ENCODE peak calls at places on chromosomes 6 and 20, in eight cellular contexts. V, O, T, E, Y, S, X and G are unnamed samples.

GRCh38 chr6:43723737-43724295 is 36.2 kb upstream of the MRPS18A start:
- DNase-seq in V (peak), S (peak), O (peak), E (peak), T (no peak), X (peak), Y (peak), G (peak)

GRCh38 chr20:43576108-43576507 is 14.6 kb upstream of the IFT52 start:
- DNase-seq in X (no peak), Y (no peak), O (no peak), V (peak), E (no peak), S (peak), T (no peak), G (no peak)

GRCh38 chr6:27294409-27294808 is 17.7 kb downstream of the POM121L2 start:
- DNase-seq in V (no peak), X (no peak), O (no peak), Y (no peak), T (no peak), S (no peak), E (no peak), G (peak)

GRCh38 chr6:165571068-165571682 is 91.9 kb downstream of the PDE10A start:
- DNase-seq in E (no peak), T (no peak), X (no peak), Y (no peak), S (no peak), O (no peak), V (no peak), G (no peak)

GRCh38 chr6:24376875-24377274 is 19.0 kb upstream of the DCDC2 start:
- DNase-seq in V (no peak), X (no peak), E (no peak), O (no peak), T (no peak), Y (no peak), S (no peak), G (no peak)

GRCh38 chr20:62603021-62603906 is 39.0 kb upstream of the SLCO4A1 start:
- DNase-seq in Y (no peak), V (peak), T (peak), X (no peak), E (no peak), O (no peak), S (peak), G (no peak)

GRCh38 chr6:25788305-25788922 is 33.9 kb downstream of the SLC17A4 start:
- DNase-seq in X (no peak), V (peak), Y (peak), E (peak), T (no peak), O (no peak), S (peak), G (peak)

GRCh38 chr20:454951-455350 is 7.4 kb downstream of the TBC1D20 start:
- DNase-seq in V (no peak), O (no peak), X (no peak), E (no peak), S (no peak), Y (no peak), T (no peak), G (no peak)

GRCh38 chr6:107079429-107079828 is 35.9 kb downstream of the BEND3 start:
- DNase-seq in O (no peak), V (no peak), E (peak), X (no peak), Y (no peak), S (no peak), T (no peak), G (no peak)

GRCh38 chr20:51541189-51542032 is 1.1 kb downstream of the NFATC2 start:
- DNase-seq in Y (peak), S (peak), X (no peak), V (peak), E (no peak), O (peak), T (peak), G (peak)

GRCh38 chr6:28488916-28489365 is 26.7 kb downstream of the GPX6 start:
- DNase-seq in E (no peak), O (peak), Y (peak), T (no peak), S (peak), V (no peak), X (no peak), G (peak)

GRCh38 chr6:9233226-9233625 is 797.9 kb upstream of the SLC35B3 start:
- DNase-seq in E (no peak), T (no peak), O (no peak), X (no peak), Y (no peak), S (no peak), V (no peak), G (no peak)

GRCh38 chr6:39203804-39204495 is 25.3 kb downstream of the KCNK5 start:
- DNase-seq in E (peak), X (peak), V (no peak), S (no peak), O (no peak), Y (peak), T (no peak), G (no peak)

GRCh38 chr20:53774487-53775203 is 181.0 kb upstream of the ZNF217 start:
- DNase-seq in T (no peak), X (peak), O (no peak), E (no peak), V (no peak), S (no peak), Y (no peak), G (no peak)

GRCh38 chr6:4322134-4322845 is 186.9 kb upstream of the ECI2 start:
- DNase-seq in E (no peak), T (no peak), Y (no peak), X (no peak), O (no peak), S (no peak), V (no peak), G (no peak)

GRCh38 chr20:480044-480443 is 17.7 kb upstream of the TBC1D20 start:
- DNase-seq in T (no peak), S (no peak), Y (no peak), X (no peak), O (no peak), E (no peak), V (no peak), G (no peak)